ENCODE peak calls at places on chromosomes 4 and X, in eight cellular contexts. E is HT-29; Q is brain microvascular endothelial cell; W is EH; Z is NCI-H1092; B is GF-D8; X is NCI-H526 treated with DMSO at 0.1 percent for 48 hours; D is stimulated activated naive CD8-positive, alpha-beta T cell treated with anti-CD3 and anti-CD28 coated beads, Interleukin-15, Interleukin-2, amounts not matched to agents 100 U/mL and 50 U/mL, for 24 hours. P is an unnamed sample.

GRCh38 chrX:38117485-38117884 is 103.2 kb downstream of the SRPX start:
- DNase-seq in E (no peak), Q (no peak), W (no peak), Z (peak), B (no peak), X (no peak), D (no peak), P (no peak)

GRCh38 chr4:184097240-184097619 is 120.4 kb downstream of the ENPP6 start:
- DNase-seq in E (no peak), Q (no peak), W (peak), Z (no peak), B (no peak), X (no peak), D (peak), P (no peak)

GRCh38 chr4:145880355-145880960 is 58.2 kb downstream of the ZNF827 start:
- DNase-seq in E (no peak), Q (no peak), W (no peak), Z (no peak), B (no peak), X (no peak), D (no peak), P (no peak)

GRCh38 chr4:141229408-141230101 is 8.9 kb downstream of the ZNF330 start:
- DNase-seq in E (no peak), Q (no peak), W (no peak), Z (no peak), B (no peak), X (no peak), D (no peak), P (no peak)

GRCh38 chr4:156931267-156931666 is 40.3 kb downstream of the PDGFC start:
- DNase-seq in E (peak), Q (peak), W (peak), Z (no peak), B (no peak), X (no peak), D (no peak), P (no peak)

GRCh38 chrX:104343408-104344129 is 88.8 kb upstream of the ESX1 start:
- DNase-seq in E (peak), Q (peak), W (peak), Z (no peak), B (no peak), X (peak), D (peak), P (peak)

GRCh38 chr4:158850371-158850770 is 81.5 kb downstream of the FNIP2 start:
- DNase-seq in E (no peak), Q (no peak), W (peak), Z (no peak), B (no peak), X (no peak), D (no peak), P (no peak)

GRCh38 chrX:20067709-20068315 is 48.9 kb downstream of the MAP7D2 start:
- DNase-seq in E (peak), Q (peak), W (peak), Z (peak), B (no peak), X (no peak), D (no peak), P (no peak)

GRCh38 chr4:172543249-172543648 is 625.4 kb upstream of the GALNT7 start:
- DNase-seq in E (no peak), Q (no peak), W (no peak), Z (no peak), B (no peak), X (no peak), D (no peak), P (no peak)

GRCh38 chr4:100816646-100817045 is 298.8 kb upstream of the EMCN start:
- DNase-seq in E (no peak), Q (no peak), W (peak), Z (no peak), B (no peak), X (no peak), D (no peak), P (no peak)

GRCh38 chr4:183876268-183876934 is 28.7 kb upstream of the STOX2 start:
- DNase-seq in E (no peak), Q (peak), W (no peak), Z (peak), B (no peak), X (no peak), D (no peak), P (no peak)

GRCh38 chr4:143188325-143189088 is 3.8 kb downstream of the USP38 start:
- DNase-seq in E (peak), Q (no peak), W (peak), Z (no peak), B (no peak), X (no peak), D (no peak), P (no peak)

P was measured in T-helper 2 cell.